ENCODE peak calls at places on chromosomes 1 and 21, in four cellular contexts. H, M, B and J are unnamed samples.

GRCh38 chr1:153540394-153541361 is at the start of gene S100A5:
- DNase-seq in H (no peak), M (no peak), B (no peak), J (peak)

GRCh38 chr21:28444567-28444966 is 548.1 kb downstream of the LTN1 start:
- DNase-seq in H (no peak), M (no peak), B (no peak), J (no peak)

GRCh38 chr1:2199042-2199810 is 4.7 kb upstream of the FAAP20 start:
- DNase-seq in H (peak), M (peak), B (peak), J (peak)

GRCh38 chr1:52424757-52425265 is 20.4 kb downstream of the PRPF38A start:
- DNase-seq in H (no peak), M (no peak), B (no peak), J (peak)

GRCh38 chr1:212595787-212596714 is 12.5 kb upstream of the ATF3 start:
- DNase-seq in H (peak), M (peak), B (peak), J (peak)

GRCh38 chr1:54124472-54124871 is 28.3 kb downstream of the CDCP2 start:
- DNase-seq in H (no peak), M (no peak), B (no peak), J (no peak)

GRCh38 chr1:116457944-116458343 is 84.9 kb downstream of the ATP1A1 start:
- DNase-seq in H (no peak), M (no peak), B (no peak), J (no peak)

GRCh38 chr21:39387461-39388037 is 38.7 kb upstream of the HMGN1 start:
- DNase-seq in H (peak), M (peak), B (peak), J (peak)

GRCh38 chr1:164588388-164589341 is 29.7 kb downstream of the PBX1 start:
- DNase-seq in H (no peak), M (no peak), B (no peak), J (peak)

GRCh38 chr1:203573730-203574129 is 52.9 kb upstream of the ATP2B4 start:
- DNase-seq in H (no peak), M (no peak), B (no peak), J (no peak)

GRCh38 chr1:18282851-18283600 is 175.4 kb downstream of the IGSF21 start:
- DNase-seq in H (no peak), M (peak), B (no peak), J (no peak)

GRCh38 chr1:185969028-185969427 is 234.8 kb downstream of the HMCN1 start:
- DNase-seq in H (no peak), M (no peak), B (no peak), J (peak)

GRCh38 chr21:42786884-42787283 is 92.5 kb downstream of the WDR4 start:
- DNase-seq in H (no peak), M (no peak), B (no peak), J (no peak)

GRCh38 chr1:66925944-66926343 is 1.2 kb downstream of the MIER1 start:
- DNase-seq in H (no peak), M (no peak), B (no peak), J (no peak)

GRCh38 chr1:204220217-204220616 is 6.4 kb upstream of the GOLT1A start:
- DNase-seq in H (no peak), M (no peak), B (no peak), J (no peak)

GRCh38 chr1:182990413-182991144 is 32.6 kb upstream of the LAMC1 start:
- DNase-seq in H (no peak), M (no peak), B (no peak), J (peak)

GRCh38 chr1:34898220-34898820 is 31.1 kb downstream of the DLGAP3 start:
- DNase-seq in H (no peak), M (no peak), B (no peak), J (no peak)

GRCh38 chr1:38014724-38015424 is 2.3 kb downstream of the UTP11 start:
- DNase-seq in H (no peak), M (no peak), B (no peak), J (no peak)

GRCh38 chr21:37667380-37667779 is 248.9 kb downstream of the KCNJ6 start:
- DNase-seq in H (no peak), M (no peak), B (no peak), J (no peak)

DNA sequence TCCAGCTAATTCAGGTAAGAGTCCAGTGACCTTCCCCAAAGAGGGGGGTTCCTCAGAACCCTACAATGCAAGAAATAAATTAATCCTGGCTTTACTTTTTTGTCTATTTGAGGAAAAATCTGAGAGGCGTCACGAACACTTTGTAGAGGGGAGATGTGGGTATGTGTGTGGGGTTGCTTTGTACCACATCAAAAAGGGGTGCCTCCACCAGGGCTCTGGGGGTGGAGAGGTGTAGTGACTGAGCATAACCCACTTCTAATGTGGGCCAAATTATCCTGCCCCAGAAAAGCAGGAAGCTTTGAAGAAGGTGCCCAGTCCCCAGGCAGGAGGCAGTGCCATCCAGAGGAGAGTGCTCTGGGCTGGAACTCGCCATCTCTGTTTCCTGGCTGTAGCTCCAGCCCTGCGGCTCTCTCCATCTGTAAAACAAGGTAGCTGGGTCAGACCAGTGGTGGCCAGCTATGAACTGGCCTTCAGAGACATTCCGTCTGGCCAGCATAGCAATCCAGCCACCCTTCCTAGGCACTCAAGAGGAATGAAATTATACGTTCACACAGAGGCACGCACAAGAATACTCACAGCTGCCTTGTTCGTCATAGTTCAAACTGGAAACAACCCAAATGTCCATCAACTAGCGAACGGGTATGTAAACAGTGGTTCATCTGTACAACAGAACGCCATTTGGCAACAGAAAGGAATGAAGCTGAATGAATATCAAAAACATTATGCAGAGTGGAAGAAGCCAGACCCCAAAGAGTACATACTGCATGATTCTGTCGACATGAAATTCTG is 45.4 kb upstream of the TNFRSF1B start:
- DNase-seq in H (no peak), M (no peak), B (no peak), J (peak)
- TF ChIP-seq POLR2A in H (no peak), M (peak), B (no peak), J (no peak)

GRCh38 chr21:25885405-25885804 is 150.6 kb downstream of the GABPA start:
- DNase-seq in H (no peak), M (no peak), B (no peak), J (no peak)
- TF ChIP-seq USF2 in H (no peak), M (no peak), B (no peak), J (no peak)

GRCh38 chr1:220119043-220119512 is 25.1 kb downstream of the IARS2 start:
- DNase-seq in H (no peak), M (no peak), B (no peak), J (peak)
- TF ChIP-seq RCOR1 in H (no peak), M (no peak), B (peak), J (no peak)

GRCh38 chr1:40257688-40258444 is at the start of gene ZMPSTE24:
- DNase-seq in H (peak), M (peak), B (peak), J (peak)
- TF ChIP-seq POLR2A in H (peak), M (peak), B (peak), J (peak)

DNA sequence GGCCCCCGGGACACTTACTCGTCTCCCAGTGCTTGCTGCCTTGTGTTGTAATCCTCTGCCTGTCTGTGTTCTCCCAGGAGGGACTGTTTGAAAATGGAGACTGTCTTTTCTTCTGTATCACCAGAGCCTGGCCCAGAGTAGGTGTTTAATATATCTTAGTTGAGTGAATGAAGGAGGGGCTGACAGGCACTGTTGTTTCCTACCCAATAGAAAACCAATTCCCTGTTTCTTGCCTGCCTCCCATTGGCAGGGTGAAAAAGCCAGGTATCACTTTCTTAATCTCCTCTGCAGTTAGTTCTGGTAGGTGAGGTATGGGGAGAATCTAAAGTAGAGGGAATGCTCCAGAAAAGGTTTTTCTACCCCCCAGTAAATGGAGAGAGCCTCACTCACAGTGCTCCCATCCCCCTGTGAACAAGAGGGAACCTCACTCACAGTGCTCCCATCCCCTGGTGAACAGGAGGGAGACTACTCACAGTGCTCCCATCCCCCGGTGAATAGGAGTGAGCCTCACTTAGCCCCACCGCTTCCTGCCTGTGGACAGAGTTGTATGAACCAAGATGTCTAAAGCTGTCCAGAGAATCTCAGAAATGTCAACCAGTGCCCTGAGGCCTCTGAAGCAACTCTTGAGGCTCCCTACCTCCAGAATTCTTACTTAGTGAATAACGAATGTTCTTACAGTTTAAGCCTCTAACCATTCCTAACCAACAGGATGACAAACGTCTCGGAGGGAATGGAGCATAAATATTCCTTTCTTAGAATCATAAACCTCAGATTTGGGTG is at the start of gene GJA5:
- DNase-seq in H (no peak), M (no peak), B (no peak), J (no peak)
- TF ChIP-seq USF2 in H (no peak), M (no peak), B (no peak), J (no peak)

DNA sequence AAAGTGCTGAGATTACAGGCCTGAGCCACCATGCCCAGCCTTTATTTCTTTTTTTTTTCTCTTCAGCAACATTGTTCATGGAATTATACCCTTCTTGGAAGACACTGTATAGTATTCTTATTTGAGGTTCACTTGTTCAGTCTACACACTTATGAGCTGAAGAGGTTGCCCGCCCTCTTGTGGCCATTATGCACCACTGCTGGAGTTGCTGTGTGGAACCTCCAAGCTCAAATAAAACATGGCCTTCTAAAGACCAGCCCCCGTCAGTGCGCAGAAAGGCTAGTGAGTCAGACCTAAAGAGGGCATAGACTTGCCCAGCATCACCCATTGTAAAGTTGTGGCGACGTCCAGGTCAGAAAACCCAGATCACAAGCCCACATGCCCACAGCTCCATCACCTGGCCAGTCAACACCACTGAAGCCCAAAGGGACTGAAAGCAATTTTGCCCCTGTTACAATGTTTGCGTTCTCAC is 20.4 kb downstream of the LURAP1 start:
- DNase-seq in H (peak), M (no peak), B (peak), J (peak)
- TF ChIP-seq RCOR1 in H (no peak), M (no peak), B (peak), J (no peak)

DNA sequence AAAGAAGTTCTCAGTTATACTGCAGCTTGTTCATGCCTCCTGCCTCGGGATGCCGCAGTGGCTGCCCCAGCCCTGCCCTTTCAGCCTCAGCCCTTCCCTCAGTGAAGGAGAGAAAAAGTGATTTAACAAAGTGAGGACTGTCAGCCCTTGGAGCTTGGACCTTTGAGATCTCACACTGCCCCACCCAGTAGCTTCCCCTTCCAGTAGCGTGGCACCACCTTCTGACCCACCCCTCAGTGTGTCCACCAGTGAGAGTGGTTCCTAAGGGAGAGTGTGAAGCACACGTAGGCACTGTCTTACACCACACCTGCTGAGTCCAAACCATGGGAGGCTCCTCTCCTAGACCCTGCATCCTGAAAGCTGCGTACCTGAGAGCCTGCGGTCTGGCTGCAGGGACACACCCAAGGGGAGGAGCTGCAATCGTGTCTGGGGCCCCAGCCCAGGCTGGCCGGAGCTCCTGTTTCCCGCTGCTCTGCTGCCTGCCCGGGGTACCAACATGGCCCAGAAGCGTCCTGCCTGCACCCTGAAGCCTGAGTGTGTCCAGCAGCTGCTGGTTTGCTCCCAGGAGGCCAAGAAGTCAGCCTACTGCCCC is at the start of gene CDA:
- DNase-seq in H (peak), M (no peak), B (peak), J (no peak)
- TF ChIP-seq POLR2A in H (no peak), M (no peak), B (no peak), J (no peak)

DNA sequence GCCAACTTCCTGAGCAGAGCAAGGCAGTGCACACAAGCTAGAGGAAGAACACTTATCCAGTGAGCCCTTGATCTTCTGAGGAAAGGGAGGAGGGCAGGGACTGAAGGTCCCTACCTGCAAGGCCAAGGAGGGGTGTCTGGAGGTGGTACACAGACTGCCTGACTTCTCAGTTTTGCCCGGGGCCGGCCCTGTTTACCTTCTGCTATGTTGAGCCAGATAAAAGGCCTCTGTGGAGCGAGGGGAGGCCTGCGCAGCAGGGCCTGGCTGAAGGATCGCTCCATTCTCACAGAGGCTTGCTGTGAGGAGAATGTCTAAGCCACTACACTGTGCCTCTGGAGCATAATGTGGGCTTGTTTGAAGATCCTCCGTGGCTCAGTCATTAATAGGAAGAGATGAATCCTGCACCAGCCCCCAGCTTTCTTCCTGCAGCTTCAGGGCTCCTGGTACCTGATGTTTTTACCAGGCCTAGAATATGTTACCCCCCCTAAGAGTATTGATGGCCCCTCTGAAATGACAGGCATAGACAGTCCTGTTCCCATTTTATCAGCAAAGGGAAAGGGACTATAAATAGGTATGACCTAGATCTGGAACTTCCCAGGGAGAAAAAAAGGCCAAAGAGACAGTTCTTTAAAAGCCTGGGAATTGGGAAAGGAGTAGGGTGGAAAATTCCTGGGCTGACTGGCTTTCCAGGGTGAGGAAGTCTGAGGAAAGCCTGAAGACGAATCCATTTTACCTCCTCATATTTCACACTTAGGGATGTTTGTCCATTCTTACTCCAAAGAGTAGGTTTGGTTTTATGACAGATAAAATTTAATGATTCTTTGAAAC is 4.7 kb downstream of the POGK start:
- DNase-seq in H (no peak), M (no peak), B (no peak), J (peak)
- TF ChIP-seq USF2 in H (no peak), M (no peak), B (no peak), J (no peak)

DNA sequence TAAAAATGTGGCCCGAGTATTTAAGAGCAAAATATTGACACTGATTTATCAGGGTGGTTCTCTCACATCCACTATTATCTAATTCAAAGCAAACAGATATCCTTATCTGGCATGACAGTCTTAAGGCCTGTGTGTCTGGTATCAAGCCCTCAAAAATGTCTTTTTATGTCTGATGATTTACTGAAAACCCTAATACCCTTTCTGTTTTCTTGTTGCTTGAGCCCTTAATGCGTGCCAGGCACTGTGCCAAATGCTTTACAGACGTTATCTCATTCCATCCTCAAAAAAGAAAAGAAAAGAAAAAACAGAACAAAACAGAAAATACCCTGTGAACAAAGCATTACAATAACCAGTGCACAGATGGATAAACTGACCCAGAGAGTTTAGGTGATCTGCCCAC is 5.7 kb downstream of the DUSP23 start:
- DNase-seq in H (no peak), M (no peak), B (no peak), J (no peak)
- TF ChIP-seq RCOR1 in H (no peak), M (no peak), B (no peak), J (no peak)

GRCh38 chr1:41779350-41779749 is 139.4 kb downstream of the HIVEP3 start:
- DNase-seq in H (no peak), M (no peak), B (no peak), J (no peak)

GRCh38 chr1:41774486-41774990 is 144.2 kb downstream of the HIVEP3 start:
- DNase-seq in H (no peak), M (no peak), B (no peak), J (no peak)

GRCh38 chr1:41773842-41774241 is 144.9 kb downstream of the HIVEP3 start:
- DNase-seq in H (no peak), M (no peak), B (no peak), J (no peak)

GRCh38 chr1:41775961-41776585 is 142.6 kb downstream of the HIVEP3 start:
- DNase-seq in H (no peak), M (no peak), B (no peak), J (no peak)

GRCh38 chr1:41776896-41777431 is 141.8 kb downstream of the HIVEP3 start:
- DNase-seq in H (no peak), M (no peak), B (no peak), J (no peak)
- TF ChIP-seq POLR2A in H (no peak), M (no peak), B (no peak), J (no peak)